ENCODE peak calls at places on chromosomes 12 and 14, in nine cellular contexts. P is A549, D is GM23338, F is HCT116, I is SK-N-SH, Y is HepG2, H is HL-60, V is K562, G is GM12878. C is an unnamed sample.

GRCh38 chr12:21656931-21657335 is 709 bp downstream of the LDHB start:
- DNase-seq in P (peak; percentile 56), F (peak; percentile 6), D (peak; percentile 53), H (no peak), V (peak; percentile 11), Y (no peak), G (no peak), I (peak; percentile 38), C (peak; percentile 4)

GRCh38 chr12:11753151-11753501 is 103.7 kb downstream of the ETV6 start:
- DNase-seq in Y (no peak), D (peak; percentile 53), H (no peak), P (no peak), I (no peak), F (no peak), G (no peak), V (no peak), C (no peak)

GRCh38 chr14:61109288-61109687 is 128.2 kb downstream of the SLC38A6 start:
- DNase-seq in D (no peak), V (no peak), F (no peak), H (no peak), P (no peak), I (no peak), G (no peak), Y (no peak), C (no peak)

GRCh38 chr12:94987806-94988205 is 15.7 kb downstream of the NDUFA12 start:
- DNase-seq in H (no peak), F (no peak), G (no peak), D (no peak), V (no peak), Y (no peak), P (no peak), I (no peak), C (no peak)

GRCh38 chr12:79681008-79681590 is 9.7 kb downstream of the PAWR start:
- DNase-seq in F (no peak), H (no peak), D (no peak), V (no peak), G (no peak), Y (no peak), I (no peak), P (peak; percentile 41), C (no peak)

GRCh38 chr14:98592611-98593170 is 679.3 kb downstream of the BCL11B start:
- DNase-seq in P (no peak), V (no peak), Y (no peak), G (no peak), I (no peak), F (no peak), D (no peak), H (no peak), C (no peak)

GRCh38 chr12:34401659-34402227 is 379.4 kb downstream of the ALG10 start:
- DNase-seq in P (no peak), I (peak; percentile 0), F (no peak), G (no peak), D (no peak), Y (no peak), V (peak; percentile 1), H (no peak), C (no peak)

GRCh38 chr12:88958153-88958552 is 377.9 kb upstream of the KITLG start:
- DNase-seq in V (no peak), H (no peak), G (no peak), P (no peak), D (peak; percentile 39), F (no peak), I (no peak), Y (peak; percentile 46), C (no peak)

GRCh38 chr12:131375261-131375971 is 335.5 kb upstream of the SFSWAP start:
- DNase-seq in Y (no peak), F (no peak), P (no peak), H (no peak), D (no peak), V (no peak), G (no peak), I (no peak), C (no peak)

GRCh38 chr12:6321905-6322304 is 11.4 kb downstream of the PLEKHG6 start:
- DNase-seq in G (no peak), V (no peak), D (no peak), I (no peak), F (no peak), P (no peak), Y (peak; percentile 69), H (no peak), C (no peak)

GRCh38 chr12:69872804-69873203 is 47.8 kb downstream of the MYRFL start:
- DNase-seq in V (no peak), F (no peak), G (no peak), I (no peak), D (no peak), P (no peak), H (peak; percentile 6), Y (no peak), C (no peak)

GRCh38 chr14:92397140-92397815 is 74.3 kb downstream of the SLC24A4 start:
- DNase-seq in P (peak; percentile 28), V (no peak), Y (no peak), D (no peak), I (no peak), G (no peak), F (peak; percentile 26), H (no peak), C (peak; percentile 10)

GRCh38 chr12:10171954-10172353 is at the start of gene OLR1:
- DNase-seq in P (no peak), V (no peak), F (no peak), I (no peak), D (no peak), G (no peak), Y (no peak), H (no peak), C (no peak)

GRCh38 chr12:95857151-95857550 is 1.6 kb upstream of the SNRPF start:
- DNase-seq in F (no peak), Y (peak; percentile 37), I (no peak), P (peak; percentile 20), D (peak; percentile 77), V (no peak), G (no peak), H (no peak), C (no peak)

GRCh38 chr14:70498191-70498590 is 36.6 kb downstream of the ADAM20 start:
- DNase-seq in G (no peak), I (no peak), V (no peak), P (no peak), H (no peak), D (no peak), F (no peak), Y (no peak), C (no peak)

GRCh38 chr14:34713681-34714319 is 593 bp downstream of the CFL2 start:
- DNase-seq in P (peak; percentile 51), G (no peak), F (no peak), Y (peak; percentile 55), D (peak; percentile 33), H (no peak), I (no peak), V (peak; percentile 7), C (no peak)

GRCh38 chr12:56151672-56152131 is 685 bp upstream of the MYL6B start:
- DNase-seq in Y (peak; percentile 80), G (no peak), P (peak; percentile 80), I (peak; percentile 71), D (peak; percentile 90), F (peak; percentile 44), V (peak; percentile 56), H (no peak), C (peak; percentile 45)

DNA sequence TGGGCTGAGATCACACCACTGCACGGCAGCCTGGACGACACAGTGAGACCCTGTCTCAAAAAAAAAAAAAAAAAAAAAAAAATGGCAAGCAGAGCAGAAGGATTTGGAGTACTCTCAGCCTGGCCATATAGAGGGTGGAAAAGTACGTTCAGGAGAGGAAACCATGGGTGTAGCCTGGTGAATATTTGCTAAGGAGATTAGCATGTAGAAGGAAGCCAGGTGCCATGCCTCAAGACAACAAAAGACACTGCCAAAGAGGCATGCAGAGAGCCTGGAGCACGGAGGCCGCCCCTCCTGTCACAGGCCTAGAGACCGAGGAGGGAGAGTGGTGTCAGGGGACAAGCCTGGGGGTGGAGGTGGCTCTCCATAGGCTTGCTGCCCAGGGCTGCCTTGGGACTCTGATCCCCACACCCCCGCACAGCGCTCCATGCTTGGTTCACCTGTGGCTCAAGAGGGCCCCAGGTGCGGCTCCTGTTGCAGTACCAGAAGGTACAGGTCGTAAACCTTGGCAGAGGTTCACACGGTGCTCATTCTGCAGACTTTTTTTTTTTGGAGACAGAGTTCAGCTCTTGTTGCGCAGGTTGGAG is 27.9 kb upstream of the DEGS2 start:
- DNase-seq in D (no peak), V (no peak), F (no peak), G (no peak), H (no peak), Y (no peak), P (no peak), I (no peak), C (no peak)
- TF ChIP-seq REST in D (no peak), V (no peak), F (no peak), G (no peak), H (no peak), Y (no peak), P (no peak), I (no peak), C (no peak)

GRCh38 chr12:46388427-46388992 is 15.9 kb upstream of the SLC38A2 start:
- DNase-seq in D (no peak), F (no peak), P (no peak), H (no peak), Y (no peak), I (no peak), V (no peak), G (peak; percentile 75), C (no peak)
- H3K4me3 ChIP-seq in D (no peak overlapping the region), F (no peak overlapping the region), P (no peak overlapping the region), H (no peak overlapping the region), Y (no peak overlapping the region), I (no peak overlapping the region), V (no peak overlapping the region), G (peak overlapping the region; percentile 37), C (no peak overlapping the region)

GRCh38 chr12:111777345-111778045 is 10.8 kb downstream of the ALDH2 start:
- DNase-seq in D (no peak), F (no peak), I (no peak), Y (peak; percentile 87), V (no peak), H (no peak), G (no peak), P (peak; percentile 37), C (no peak)

GRCh38 chr12:111780166-111780565 is 13.4 kb downstream of the ALDH2 start:
- DNase-seq in F (no peak), P (no peak), V (no peak), D (no peak), Y (no peak), H (no peak), I (no peak), G (no peak), C (no peak)

GRCh38 chr12:111773801-111774551 is 7.2 kb downstream of the ALDH2 start:
- DNase-seq in H (no peak), I (no peak), F (no peak), P (peak; percentile 69), D (no peak), Y (peak; percentile 89), V (no peak), G (no peak), C (no peak)

GRCh38 chr12:111776836-111777344 is 10.2 kb downstream of the ALDH2 start:
- DNase-seq in P (no peak), V (no peak), D (no peak), G (no peak), I (no peak), F (no peak), H (no peak), Y (no peak), C (no peak)

GRCh38 chr12:111775205-111776193 is 8.8 kb downstream of the ALDH2 start:
- DNase-seq in F (no peak), P (peak; percentile 82), G (peak; percentile 70), I (peak; percentile 66), V (peak; percentile 69), D (no peak), Y (peak; percentile 80), H (peak; percentile 86), C (no peak)
- TF ChIP-seq REST in F (no peak), P (no peak), G (no peak), I (no peak), V (no peak), D (no peak), Y (no peak), H (no peak), C (no peak)

GRCh38 chr12:71125515-71125914 is 32.3 kb downstream of the TSPAN8 start:
- DNase-seq in H (no peak), P (no peak), I (peak; percentile 17), F (no peak), G (no peak), D (no peak), Y (peak; percentile 47), V (peak; percentile 8), C (no peak)
- H3K4me3 ChIP-seq in H (no peak overlapping the region), P (no peak overlapping the region), I (no peak overlapping the region), F (no peak overlapping the region), G (no peak overlapping the region), D (no peak overlapping the region), Y (peak overlapping the region; percentile 8), V (no peak overlapping the region), C (no peak overlapping the region)